ENCODE peak calls at places on chromosomes 11 and 22, in four cellular contexts. L is neural progenitor cell, S is mesenchymal stem cell, J is fibroblast of lung. I is an unnamed sample.

GRCh38 chr11:2209370-2209801 is 37.8 kb upstream of the TH start:
- DNase-seq in S (no peak), L (no peak), J (no peak), I (no peak)

GRCh38 chr11:2794419-2794795 is 91.2 kb downstream of the CDKN1C start:
- DNase-seq in L (no peak), S (no peak), J (no peak), I (no peak)

GRCh38 chr11:31397239-31397834 is 27.7 kb downstream of the DNAJC24 start:
- DNase-seq in L (peak; percentile 23), S (peak; percentile 36), J (no peak), I (peak; percentile 2)

GRCh38 chr11:126355926-126356897 is 726 bp downstream of the ST3GAL4 start:
- DNase-seq in S (peak; percentile 55), L (no peak), J (peak; percentile 20), I (peak; percentile 67)

GRCh38 chr22:29299136-29299900 is 7.1 kb upstream of the GAS2L1 start:
- DNase-seq in L (no peak), J (no peak), S (no peak), I (no peak)

GRCh38 chr22:36761553-36762240 is 14.2 kb downstream of the IFT27 start:
- DNase-seq in S (no peak), L (no peak), J (no peak), I (no peak)

GRCh38 chr11:113419426-113420003 is 31.9 kb downstream of the ANKK1 start:
- DNase-seq in L (no peak), S (no peak), J (no peak), I (no peak)

GRCh38 chr11:6485661-6486060 is 4.4 kb downstream of the TIMM10B start:
- DNase-seq in J (no peak), L (no peak), S (no peak), I (no peak)

GRCh38 chr22:23192133-23192532 is 11.8 kb downstream of the BCR start:
- DNase-seq in L (no peak), S (no peak), J (no peak), I (no peak)

GRCh38 chr11:1197431-1197885 is 25.4 kb upstream of the MUC5B start:
- DNase-seq in J (no peak), S (no peak), L (no peak), I (no peak)

GRCh38 chr11:57567210-57567511 is 311 bp downstream of the UBE2L6 start:
- DNase-seq in J (no peak), S (peak; percentile 57), L (no peak), I (peak; percentile 16)

GRCh38 chr22:43828711-43829447 is 16.8 kb upstream of the EFCAB6 start:
- DNase-seq in L (no peak), S (peak; percentile 18), J (peak; percentile 30), I (no peak)

GRCh38 chr11:737366-737765 is 9.9 kb upstream of the TALDO1 start:
- DNase-seq in S (no peak), J (no peak), L (no peak), I (no peak)

GRCh38 chr22:50267591-50268390 is 2.4 kb downstream of the MAPK11 start:
- DNase-seq in J (peak; percentile 51), L (peak; percentile 72), S (no peak), I (peak; percentile 37)

GRCh38 chr11:18367431-18367830 is 26.9 kb upstream of the LDHA start:
- DNase-seq in S (no peak), L (no peak), J (no peak), I (no peak)

GRCh38 chr11:27456140-27456801 is 16.3 kb downstream of the LGR4 start:
- DNase-seq in L (no peak), J (peak; percentile 71), S (no peak), I (peak; percentile 79)

GRCh38 chr11:35911616-35912165 is 32.2 kb upstream of the LDLRAD3 start:
- DNase-seq in J (no peak), L (no peak), S (no peak), I (no peak)

GRCh38 chr11:106281455-106282173 is 204.2 kb downstream of the AASDHPPT start:
- DNase-seq in S (peak; percentile 54), J (peak; percentile 92), L (no peak), I (peak; percentile 86)

GRCh38 chr11:102112654-102112926 is 2.3 kb downstream of the YAP1 start:
- DNase-seq in J (no peak), S (no peak), L (no peak), I (no peak)

GRCh38 chr11:69034123-69034522 is 14.6 kb upstream of the TPCN2 start:
- DNase-seq in J (no peak), S (no peak), L (no peak), I (no peak)

GRCh38 chr22:25903294-25903693 is 161.3 kb downstream of the MYO18B start:
- DNase-seq in L (peak; percentile 66), S (no peak), J (no peak), I (no peak)

GRCh38 chr11:34898474-34898873 is 17.7 kb downstream of the APIP start:
- DNase-seq in S (no peak), L (no peak), J (no peak), I (no peak)
- H3K9me3 ChIP-seq in S (peaks cover 38% of the 10 kb centered on the region), L (peaks cover 16% of the 10 kb centered on the region), J (no peaks in the 10 kb centered on the region), I (peaks cover 13% of the 10 kb centered on the region)

GRCh38 chr22:45512363-45512762 is 9.7 kb downstream of the FBLN1 start:
- DNase-seq in S (no peak), L (no peak), J (no peak), I (no peak)
- H3K9ac ChIP-seq in S (peak overlapping the region; percentile 21), L (no peak overlapping the region), J (no peak overlapping the region), I (no peak overlapping the region)

GRCh38 chr22:47388778-47389177 is 626.3 kb downstream of the TBC1D22A start:
- DNase-seq in S (no peak), L (no peak), J (no peak), I (no peak)
- H3K9me3 ChIP-seq in S (no peaks in the 10 kb centered on the region), L (no peaks in the 10 kb centered on the region), J (no peaks in the 10 kb centered on the region), I (peaks cover 73% of the 10 kb centered on the region)

DNA sequence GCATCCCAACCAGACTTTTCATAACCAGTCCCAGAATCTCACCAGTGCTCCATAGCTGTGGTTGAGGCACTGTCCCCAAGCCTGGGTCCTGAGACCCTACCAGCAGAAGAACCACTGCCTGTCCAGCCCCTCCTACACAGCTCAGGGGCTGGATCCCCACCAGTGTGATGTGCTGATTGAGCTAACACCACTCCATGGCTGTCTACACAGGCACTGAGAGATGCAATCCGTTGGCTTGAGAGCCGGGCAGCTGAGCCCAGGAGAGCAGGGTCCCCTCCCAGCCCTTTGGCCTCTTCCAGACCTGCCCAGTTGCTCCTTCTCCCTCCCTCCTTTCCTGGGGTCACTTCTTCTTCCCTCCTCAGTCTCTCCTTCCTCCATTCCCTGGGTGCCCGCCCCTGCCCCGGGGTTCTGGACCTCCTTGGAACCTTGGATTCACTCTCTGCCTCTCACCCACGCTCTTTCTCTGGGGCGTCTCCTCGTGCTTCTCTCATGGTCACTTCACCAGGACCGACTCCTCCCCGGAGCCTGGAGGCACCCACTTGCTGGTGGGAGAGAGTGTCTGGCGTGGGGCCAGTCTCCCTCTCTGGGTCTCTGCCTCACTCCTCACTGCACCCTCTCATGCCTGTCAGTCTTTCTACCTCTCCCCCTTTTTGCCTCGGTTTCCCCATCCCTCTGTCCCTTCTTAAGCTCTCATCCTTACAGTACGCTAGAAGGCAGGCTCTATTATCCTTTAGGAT is 705 bp upstream of the SCYL1 start:
- DNase-seq in J (no peak), L (no peak), S (no peak), I (peak; percentile 18)
- H3K9ac ChIP-seq in J (no peak overlapping the region), L (no peak overlapping the region), S (peak overlapping the region; percentile 81), I (no peak overlapping the region)